ENCODE peak calls at places on chromosomes 1 and 21, in four cellular contexts. Z, U, D and F are unnamed samples.
A peak's percentile ranks its signal among the peaks of the same experiment; 100 is the strongest.

GRCh38 chr1:63330331-63330916 is 8.1 kb downstream of the FOXD3 start:
- DNase-seq in Z (no peak), U (no peak), D (no peak), F (no peak)

GRCh38 chr1:186307445-186307844 is 67.6 kb downstream of the TPR start:
- DNase-seq in Z (no peak), U (no peak), D (no peak), F (no peak)

GRCh38 chr1:27299385-27300252 is 22.3 kb upstream of the TMEM222 start:
- DNase-seq in Z (peak; percentile 95), U (peak; percentile 98), D (peak; percentile 89), F (no peak)

GRCh38 chr1:54212872-54213271 is 12.9 kb downstream of the MRPL37 start:
- DNase-seq in Z (no peak), U (no peak), D (no peak), F (no peak)

GRCh38 chr1:20371411-20371810 is 80.7 kb downstream of the VWA5B1 start:
- DNase-seq in Z (no peak), U (peak; percentile 18), D (no peak), F (no peak)

GRCh38 chr1:203692565-203693470 is 66.2 kb downstream of the ATP2B4 start:
- DNase-seq in Z (peak; percentile 91), U (peak; percentile 97), D (peak; percentile 91), F (peak; percentile 77)

GRCh38 chr21:46218906-46219590 is 9.5 kb downstream of the LSS start:
- DNase-seq in Z (no peak), U (no peak), D (no peak), F (no peak)

GRCh38 chr1:110846861-110847260 is 26.1 kb upstream of the CD53 start:
- DNase-seq in Z (no peak), U (no peak), D (no peak), F (no peak)

GRCh38 chr1:12204140-12204539 is 25.7 kb upstream of the VPS13D start:
- DNase-seq in Z (no peak), U (no peak), D (no peak), F (no peak)

GRCh38 chr1:64043328-64043727 is 160.1 kb upstream of the UBE2U start:
- DNase-seq in Z (no peak), U (peak; percentile 69), D (no peak), F (no peak)

GRCh38 chr1:229557214-229557850 is 1.2 kb downstream of the ABCB10 start:
- DNase-seq in Z (peak; percentile 25), U (peak; percentile 18), D (no peak), F (no peak)

GRCh38 chr1:14598007-14598497 is 433 bp upstream of the KAZN start:
- DNase-seq in Z (no peak), U (no peak), D (no peak), F (no peak)

GRCh38 chr1:235227414-235227813 is 66.4 kb upstream of the RBM34 start:
- DNase-seq in Z (no peak), U (no peak), D (no peak), F (no peak)

GRCh38 chr1:214028095-214028494 is 40.3 kb downstream of the PROX1 start:
- DNase-seq in Z (no peak), U (no peak), D (no peak), F (no peak)

GRCh38 chr1:193463518-193463917 is 277.1 kb upstream of the B3GALT2 start:
- DNase-seq in Z (no peak), U (no peak), D (no peak), F (no peak)

GRCh38 chr1:151611288-151611790 is 511 bp upstream of the SNX27 start:
- DNase-seq in Z (no peak), U (no peak), D (peak; percentile 57), F (no peak)

GRCh38 chr1:183063349-183063748 is 40.1 kb downstream of the LAMC1 start:
- DNase-seq in Z (no peak), U (no peak), D (no peak), F (no peak)

GRCh38 chr1:204623894-204624361 is 61.6 kb downstream of the LRRN2 start:
- DNase-seq in Z (no peak), U (no peak), D (no peak), F (no peak)

GRCh38 chr1:101330427-101331130 is 93.8 kb downstream of the S1PR1 start:
- DNase-seq in Z (no peak), U (no peak), D (no peak), F (no peak)

GRCh38 chr1:196459383-196459782 is 148.9 kb downstream of the KCNT2 start:
- DNase-seq in Z (no peak), U (no peak), D (no peak), F (peak; percentile 2)

GRCh38 chr21:27240901-27241300 is 274.0 kb upstream of the ADAMTS5 start:
- DNase-seq in Z (no peak), U (no peak), D (no peak), F (no peak)

GRCh38 chr1:154193821-154194220 is 1.9 kb upstream of the TPM3 start:
- DNase-seq in Z (no peak), U (no peak), D (peak; percentile 87), F (peak; percentile 80)

GRCh38 chr1:162997499-162998285 is 71.5 kb upstream of the RGS4 start:
- DNase-seq in Z (no peak), U (peak; percentile 57), D (no peak), F (no peak)

GRCh38 chr1:210779259-210779658 is 354.7 kb downstream of the KCNH1 start:
- DNase-seq in Z (no peak), U (no peak), D (no peak), F (no peak)

GRCh38 chr1:202858789-202859414 is 30.0 kb downstream of the RABIF start:
- DNase-seq in Z (no peak), U (no peak), D (peak; percentile 76), F (no peak)

GRCh38 chr21:33473344-33473743 is 6.4 kb downstream of the TMEM50B start:
- DNase-seq in Z (no peak), U (no peak), D (no peak), F (no peak)

GRCh38 chr21:24590261-24590660 is 1017.0 kb downstream of the MRPL39 start:
- DNase-seq in Z (no peak), U (no peak), D (no peak), F (no peak)

GRCh38 chr21:31597683-31598082 is 61.8 kb upstream of the SOD1 start:
- DNase-seq in Z (no peak), U (no peak), D (no peak), F (no peak)

GRCh38 chr1:200468264-200469001 is 58.6 kb upstream of the ZNF281 start:
- DNase-seq in Z (no peak), U (no peak), D (no peak), F (no peak)

GRCh38 chr1:235207202-235207565 is 46.1 kb upstream of the RBM34 start:
- DNase-seq in Z (no peak), U (peak; percentile 31), D (no peak), F (no peak)

GRCh38 chr1:8078176-8078671 is 52.1 kb upstream of the ERRFI1 start:
- DNase-seq in Z (no peak), U (peak; percentile 90), D (no peak), F (no peak)

GRCh38 chr21:39385299-39386145 is 36.6 kb upstream of the HMGN1 start:
- DNase-seq in Z (no peak), U (peak; percentile 80), D (peak; percentile 93), F (peak; percentile 95)

GRCh38 chr1:114314098-114314497 is 160.4 kb upstream of the SYT6 start:
- DNase-seq in Z (no peak), U (peak; percentile 58), D (no peak), F (no peak)

GRCh38 chr21:46099476-46099875 is 1.6 kb downstream of the COL6A2 start:
- DNase-seq in Z (peak; percentile 83), U (no peak), D (peak; percentile 59), F (peak; percentile 52)